ENCODE peak calls at places on chromosomes 13 and 19, in six cellular contexts. E is fibroblast of lung, U is neural progenitor cell, A is GM23248, D is neuronal stem cell, T is PC-3. F is an unnamed sample.

GRCh38 chr13:19266979-19267378 is 85.4 kb upstream of the TUBA3C start:
- DNase-seq in E (no peak), D (no peak), T (no peak), A (no peak), U (no peak), F (no peak)

GRCh38 chr19:6062274-6062673 is 48.0 kb downstream of the RFX2 start:
- DNase-seq in U (no peak), E (no peak), T (no peak), D (no peak), A (peak; percentile 45), F (peak; percentile 40)

GRCh38 chr19:4993683-4994082 is 24.8 kb downstream of the KDM4B start:
- DNase-seq in E (no peak), U (no peak), A (no peak), D (no peak), T (peak; percentile 50), F (no peak)

GRCh38 chr13:78660130-78660857 is 1.3 kb upstream of the OBI1 start:
- DNase-seq in T (no peak), D (no peak), U (no peak), A (no peak), E (peak; percentile 27), F (no peak)

GRCh38 chr19:37778613-37779138 is 710 bp downstream of the ZNF573 start:
- DNase-seq in U (peak; percentile 1), D (peak; percentile 1), A (peak; percentile 47), T (no peak), E (peak; percentile 14), F (peak; percentile 9)

GRCh38 chr13:102517959-102518358 is 78.8 kb upstream of the TPP2 start:
- DNase-seq in D (no peak), T (no peak), E (no peak), A (peak; percentile 3), U (no peak), F (no peak)

GRCh38 chr13:111403266-111403665 is 82.8 kb downstream of the TEX29 start:
- DNase-seq in D (no peak), T (no peak), A (no peak), E (no peak), U (no peak), F (no peak)

GRCh38 chr13:73544175-73544574 is 485.4 kb downstream of the KLF5 start:
- DNase-seq in A (peak; percentile 1), D (no peak), E (no peak), T (peak; percentile 27), U (no peak), F (no peak)

GRCh38 chr13:71477735-71478134 is 389.3 kb downstream of the DACH1 start:
- DNase-seq in T (peak; percentile 30), U (peak; percentile 9), A (no peak), D (no peak), E (no peak), F (no peak)

GRCh38 chr19:42267644-42268141 is 1.4 kb upstream of the CIC start:
- DNase-seq in U (no peak), E (no peak), D (no peak), T (no peak), A (peak; percentile 52), F (no peak)
- H3K27ac ChIP-seq in U (no peak overlapping the region), E (peak overlapping the region; percentile 98), D (no peak overlapping the region), T (no peak overlapping the region), A (peak overlapping the region; percentile 95), F (peak overlapping the region; percentile 100)

GRCh38 chr19:3479177-3479818 is 1.0 kb downstream of the SMIM24 start:
- DNase-seq in E (no peak), T (peak; percentile 5), U (peak; percentile 66), D (no peak), A (peak; percentile 73), F (no peak)
- H3K9ac ChIP-seq in E (no peak overlapping the region), T (no peak overlapping the region), U (no peak overlapping the region), D (no peak overlapping the region), A (no peak overlapping the region), F (no peak overlapping the region)

GRCh38 chr13:48490241-48490640 is 42.6 kb downstream of the RCBTB2 start:
- DNase-seq in T (peak; percentile 76), D (no peak), A (no peak), U (no peak), E (no peak), F (no peak)
- H3K27ac ChIP-seq in T (peak overlapping the region; percentile 88), D (no peak overlapping the region), A (no peak overlapping the region), U (no peak overlapping the region), E (no peak overlapping the region), F (no peak overlapping the region)

GRCh38 chr19:45090598-45090997 is 2.4 kb upstream of the PPP1R37 start:
- DNase-seq in A (no peak), D (no peak), U (no peak), T (no peak), E (no peak), F (no peak)
- H3K9ac ChIP-seq in A (no peak overlapping the region), D (peak overlapping the region; percentile 75), U (no peak overlapping the region), T (no peak overlapping the region), E (no peak overlapping the region), F (peak overlapping the region; percentile 91)

GRCh38 chr13:46355906-46356305 is 31.1 kb downstream of the RUBCNL start:
- DNase-seq in E (no peak), A (no peak), U (no peak), T (no peak), D (no peak), F (peak; percentile 33)

GRCh38 chr13:46355088-46355468 is 32.0 kb downstream of the RUBCNL start:
- DNase-seq in D (no peak), E (no peak), A (no peak), T (no peak), U (no peak), F (no peak)

GRCh38 chr13:46350003-46350402 is 37.0 kb downstream of the RUBCNL start:
- DNase-seq in E (no peak), T (no peak), D (no peak), A (no peak), U (no peak), F (no peak)

GRCh38 chr13:46354143-46355087 is 32.6 kb downstream of the RUBCNL start:
- DNase-seq in A (peak; percentile 97), T (peak; percentile 92), E (peak; percentile 91), U (no peak), D (no peak), F (peak; percentile 97)

DNA sequence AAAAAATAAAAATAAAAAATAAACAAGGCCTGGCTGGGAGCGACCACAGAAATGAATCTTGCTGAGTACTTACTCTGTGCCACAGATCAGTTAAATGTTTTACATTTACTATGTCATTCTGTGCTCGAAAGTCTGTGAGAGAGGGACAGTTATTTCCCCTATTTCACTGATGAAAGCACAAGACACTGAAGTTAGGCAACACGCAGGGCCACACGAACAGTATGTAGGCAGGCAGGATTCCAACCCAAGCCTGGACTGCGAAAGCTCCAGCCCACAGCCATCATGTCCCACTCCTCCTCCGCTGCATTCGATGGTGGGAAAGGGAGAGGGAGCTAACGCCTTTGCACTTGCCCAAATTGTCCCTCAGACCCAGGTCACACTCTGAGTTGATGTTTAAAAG is 34.2 kb downstream of the RUBCNL start:
- DNase-seq in D (no peak), E (no peak), T (no peak), U (no peak), A (no peak), F (no peak)
- H3K27ac ChIP-seq in D (no peak overlapping the region), E (no peak overlapping the region), T (no peak overlapping the region), U (no peak overlapping the region), A (no peak overlapping the region), F (no peak overlapping the region)

GRCh38 chr19:46787331-46788100 is 878 bp downstream of the SLC1A5 start:
- DNase-seq in D (peak; percentile 52), T (peak; percentile 28), U (peak; percentile 74), A (peak; percentile 84), E (peak; percentile 74), F (peak; percentile 42)
- H3K9ac ChIP-seq in D (peak overlapping the region; percentile 97), T (peak overlapping the region; percentile 93), U (peak overlapping the region; percentile 53), A (peak overlapping the region; percentile 99), E (peak overlapping the region; percentile 89), F (peak overlapping the region; percentile 86)

F was measured in astrocyte.